ENCODE peak calls at places on chromosomes 6 and 20, in eight cellular contexts. P is GM12878; G is astrocyte; A is small intestine; Y is breast epithelium; E is ascending aorta; F is endothelial cell of umbilical vein; D is CD8-positive, alpha-beta T cell. I is an unnamed sample.

GRCh38 chr6:90401933-90402830 is 105.5 kb upstream of the BACH2 start:
- DNase-seq in P (no peak), G (no peak), A (no peak), Y (no peak), E (no peak), F (no peak), D (peak; percentile 59), I (no peak)

GRCh38 chr6:90911600-90911999 is 324.7 kb upstream of the MAP3K7 start:
- DNase-seq in P (no peak), G (no peak), A (no peak), Y (no peak), E (no peak), F (no peak), D (no peak), I (no peak)

GRCh38 chr20:24981282-24981681 is 11.3 kb downstream of the APMAP start:
- DNase-seq in P (no peak), G (no peak), A (no peak), Y (no peak), E (no peak), F (no peak), D (no peak), I (no peak)

GRCh38 chr6:25942561-25943147 is 12.2 kb upstream of the SLC17A2 start:
- DNase-seq in P (no peak), G (no peak), A (peak; percentile 56), Y (no peak), E (no peak), F (peak; percentile 50), D (no peak), I (no peak)

GRCh38 chr6:39493717-39494116 is 171.2 kb upstream of the KCNK16 start:
- DNase-seq in P (no peak), G (no peak), A (no peak), Y (no peak), E (no peak), F (no peak), D (no peak), I (peak; percentile 22)

GRCh38 chr20:41047975-41048305 is 19.3 kb downstream of the TOP1 start:
- DNase-seq in P (no peak), G (no peak), A (peak; percentile 79), Y (no peak), E (no peak), F (no peak), D (no peak), I (no peak)

GRCh38 chr6:75345413-75345812 is 60.8 kb upstream of the TMEM30A start:
- DNase-seq in P (no peak), G (no peak), A (no peak), Y (no peak), E (no peak), F (no peak), D (no peak), I (no peak)

GRCh38 chr6:132131777-132132176 is 180.6 kb upstream of the CCN2 start:
- DNase-seq in P (no peak), G (peak; percentile 99), A (peak; percentile 17), Y (no peak), E (peak; percentile 33), F (peak; percentile 99), D (no peak), I (no peak)

GRCh38 chr6:106609699-106610098 is 19.6 kb downstream of the RTN4IP1 start:
- DNase-seq in P (no peak), G (no peak), A (peak; percentile 44), Y (no peak), E (no peak), F (no peak), D (peak; percentile 25), I (no peak)

GRCh38 chr6:106510090-106510970 is 119.0 kb downstream of the RTN4IP1 start:
- DNase-seq in P (no peak), G (no peak), A (peak; percentile 85), Y (peak; percentile 36), E (no peak), F (no peak), D (peak; percentile 78), I (no peak)

GRCh38 chr6:119446623-119447008 is 97.1 kb upstream of the MAN1A1 start:
- DNase-seq in P (no peak), G (peak; percentile 91), A (peak; percentile 68), Y (no peak), E (no peak), F (no peak), D (no peak), I (peak; percentile 76)

GRCh38 chr6:67353861-67354260 is 1281.2 kb upstream of the ADGRB3 start:
- DNase-seq in P (no peak), G (no peak), A (no peak), Y (no peak), E (no peak), F (no peak), D (no peak), I (no peak)

GRCh38 chr20:46594725-46595124 is 44.3 kb upstream of the OCSTAMP start:
- DNase-seq in P (no peak), G (no peak), A (no peak), Y (no peak), E (no peak), F (no peak), D (no peak), I (no peak)

GRCh38 chr6:130862370-130862769 is 35.2 kb downstream of the SMLR1 start:
- DNase-seq in P (no peak), G (no peak), A (no peak), Y (no peak), E (no peak), F (no peak), D (no peak), I (no peak)

GRCh38 chr6:46044876-46045617 is 29.4 kb upstream of the CLIC5 start:
- DNase-seq in P (no peak), G (peak; percentile 85), A (peak; percentile 71), Y (peak; percentile 19), E (peak; percentile 16), F (peak; percentile 96), D (no peak), I (peak; percentile 70)

GRCh38 chr6:53426544-53427270 is 78.0 kb upstream of the ELOVL5 start:
- DNase-seq in P (peak; percentile 74), G (no peak), A (no peak), Y (no peak), E (no peak), F (no peak), D (no peak), I (no peak)

GRCh38 chr6:53426117-53426516 is 77.4 kb upstream of the ELOVL5 start:
- DNase-seq in P (no peak), G (no peak), A (no peak), Y (no peak), E (no peak), F (no peak), D (no peak), I (no peak)

GRCh38 chr6:53429401-53429800 is 80.7 kb upstream of the ELOVL5 start:
- DNase-seq in P (no peak), G (no peak), A (no peak), Y (no peak), E (no peak), F (no peak), D (no peak), I (no peak)

GRCh38 chr6:53431704-53432103 is 83.0 kb upstream of the ELOVL5 start:
- DNase-seq in P (no peak), G (no peak), A (peak; percentile 9), Y (no peak), E (no peak), F (no peak), D (no peak), I (no peak)

DNA sequence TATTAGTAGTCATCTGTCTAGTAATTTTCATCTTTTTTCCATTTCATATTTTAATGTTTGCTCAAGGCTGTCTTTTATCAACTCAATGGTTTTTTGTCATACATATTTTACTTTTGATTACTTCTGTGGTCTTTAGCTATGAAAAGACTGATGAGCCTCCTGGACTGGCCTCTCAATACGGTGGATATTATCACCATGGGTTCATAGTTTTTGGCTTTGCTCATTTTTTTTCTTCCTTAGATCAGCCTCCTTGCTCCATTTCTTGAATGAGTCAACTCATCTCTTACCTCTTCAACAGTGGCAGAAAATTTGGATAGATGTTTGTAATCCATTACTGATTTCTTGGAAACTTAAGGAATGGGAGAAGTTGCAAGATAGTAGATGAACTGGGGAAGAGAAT is 80.1 kb upstream of the ELOVL5 start:
- DNase-seq in P (no peak), G (no peak), A (no peak), Y (no peak), E (no peak), F (no peak), D (no peak), I (no peak)
- H3K4me3 ChIP-seq in P (no peak overlapping the region), G (no peak overlapping the region), A (no peak overlapping the region), Y (no peak overlapping the region), E (no peak overlapping the region), F (no peak overlapping the region), D (no peak overlapping the region), I (no peak overlapping the region)

GRCh38 chr20:33995053-33995816 is 1.5 kb downstream of the RALY start:
- DNase-seq in P (no peak), G (no peak), A (peak; percentile 33), Y (no peak), E (no peak), F (peak; percentile 7), D (no peak), I (no peak)
- H3K4me1 ChIP-seq in P (peaks cover 12% of the 10 kb centered on the region), G (peaks cover 21% of the 10 kb centered on the region), A (peaks cover 35% of the 10 kb centered on the region), Y (peaks cover 21% of the 10 kb centered on the region), E (peaks cover 15% of the 10 kb centered on the region), F (peaks cover 19% of the 10 kb centered on the region), D (peaks cover 60% of the 10 kb centered on the region), I (peaks cover 56% of the 10 kb centered on the region)

GRCh38 chr6:149694926-149695325 is 23.0 kb downstream of the LATS1 start:
- DNase-seq in P (no peak), G (no peak), A (no peak), Y (no peak), E (no peak), F (no peak), D (no peak), I (no peak)

GRCh38 chr6:149698175-149698574 is 19.7 kb downstream of the LATS1 start:
- DNase-seq in P (no peak), G (no peak), A (no peak), Y (no peak), E (no peak), F (no peak), D (no peak), I (no peak)

GRCh38 chr6:149701699-149702098 is 16.2 kb downstream of the LATS1 start:
- DNase-seq in P (no peak), G (peak; percentile 5), A (no peak), Y (no peak), E (no peak), F (no peak), D (no peak), I (no peak)

GRCh38 chr6:149699150-149699549 is 18.8 kb downstream of the LATS1 start:
- DNase-seq in P (no peak), G (no peak), A (no peak), Y (no peak), E (no peak), F (no peak), D (no peak), I (no peak)

DNA sequence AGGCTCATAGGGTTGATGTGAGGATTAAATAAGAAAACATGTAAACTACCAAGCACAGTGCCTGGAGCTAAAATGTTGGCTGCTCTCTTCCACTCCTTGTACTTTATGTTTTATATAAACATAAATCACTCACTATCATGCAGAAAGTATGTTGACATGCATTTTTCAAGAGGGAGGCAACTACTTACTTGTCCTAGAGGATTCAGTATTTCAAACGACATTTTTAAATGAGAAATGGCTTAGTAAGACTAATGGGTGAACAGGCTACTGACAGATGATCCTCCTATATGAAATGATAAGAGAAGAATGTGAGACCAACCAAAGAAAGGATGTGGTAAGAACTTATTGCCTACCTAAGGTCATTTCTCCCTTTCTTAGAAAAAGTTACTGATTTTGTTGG is 21.0 kb downstream of the LATS1 start:
- DNase-seq in P (no peak), G (peak; percentile 58), A (no peak), Y (no peak), E (no peak), F (no peak), D (no peak), I (no peak)
- H3K27ac ChIP-seq in P (no peak overlapping the region), G (no peak overlapping the region), A (no peak overlapping the region), Y (no peak overlapping the region), E (no peak overlapping the region), F (no peak overlapping the region), D (no peak overlapping the region), I (no peak overlapping the region)

GRCh38 chr20:51359401-51359800 is 183.1 kb downstream of the NFATC2 start:
- DNase-seq in P (no peak), G (no peak), A (no peak), Y (no peak), E (no peak), F (no peak), D (no peak), I (no peak)
- H3K4me3 ChIP-seq in P (no peak overlapping the region), G (no peak overlapping the region), A (no peak overlapping the region), Y (no peak overlapping the region), E (no peak overlapping the region), F (no peak overlapping the region), D (no peak overlapping the region), I (no peak overlapping the region)

I was measured in tibial nerve.